ENCODE peak calls at places on chromosome 17, in four cellular contexts. L is heart right ventricle, E is Karpas-422, G is heart left ventricle. X is an unnamed sample. For H3K27me3, the result is how much of the 10 kb centered on the place peaks cover.

GRCh38 chr17:50267074-50267841 is 7.0 kb upstream of the TMEM92 start:
- DNase-seq in E (no peak), L (no peak), G (no peak), X (peak)

GRCh38 chr17:79777844-79778503 is at the start of gene CBX2:
- DNase-seq in L (peak), E (peak), G (peak), X (peak)

GRCh38 chr17:66248285-66248684 is 19.1 kb upstream of the APOH start:
- DNase-seq in L (no peak), E (no peak), G (no peak), X (no peak)

GRCh38 chr17:78276098-78276497 is 44.7 kb downstream of the TMEM235 start:
- DNase-seq in L (no peak), E (no peak), G (no peak), X (no peak)

GRCh38 chr17:59620518-59621259 is 994 bp downstream of the CLTC start:
- DNase-seq in G (peak), L (peak), E (peak), X (peak)

GRCh38 chr17:80257716-80258213 is 2.9 kb upstream of the RNF213 start:
- DNase-seq in G (no peak), L (no peak), E (no peak), X (no peak)

GRCh38 chr17:48024149-48025039 is 13.2 kb downstream of the COPZ2 start:
- DNase-seq in L (peak), E (peak), G (peak), X (no peak)

GRCh38 chr17:57781386-57782050 is 36.4 kb upstream of the CCDC182 start:
- DNase-seq in L (no peak), E (no peak), G (peak), X (no peak)

GRCh38 chr17:418421-418751 is 65.8 kb upstream of the RPH3AL start:
- DNase-seq in E (no peak), L (no peak), G (no peak), X (peak)

GRCh38 chr17:416293-417206 is 63.9 kb upstream of the RPH3AL start:
- DNase-seq in L (no peak), G (no peak), E (peak), X (peak)

GRCh38 chr17:417691-418420 is 65.2 kb upstream of the RPH3AL start:
- DNase-seq in E (no peak), G (no peak), L (no peak), X (no peak)

GRCh38 chr17:420479-421175 is 68.0 kb upstream of the RPH3AL start:
- DNase-seq in G (no peak), E (no peak), L (no peak), X (no peak)

DNA sequence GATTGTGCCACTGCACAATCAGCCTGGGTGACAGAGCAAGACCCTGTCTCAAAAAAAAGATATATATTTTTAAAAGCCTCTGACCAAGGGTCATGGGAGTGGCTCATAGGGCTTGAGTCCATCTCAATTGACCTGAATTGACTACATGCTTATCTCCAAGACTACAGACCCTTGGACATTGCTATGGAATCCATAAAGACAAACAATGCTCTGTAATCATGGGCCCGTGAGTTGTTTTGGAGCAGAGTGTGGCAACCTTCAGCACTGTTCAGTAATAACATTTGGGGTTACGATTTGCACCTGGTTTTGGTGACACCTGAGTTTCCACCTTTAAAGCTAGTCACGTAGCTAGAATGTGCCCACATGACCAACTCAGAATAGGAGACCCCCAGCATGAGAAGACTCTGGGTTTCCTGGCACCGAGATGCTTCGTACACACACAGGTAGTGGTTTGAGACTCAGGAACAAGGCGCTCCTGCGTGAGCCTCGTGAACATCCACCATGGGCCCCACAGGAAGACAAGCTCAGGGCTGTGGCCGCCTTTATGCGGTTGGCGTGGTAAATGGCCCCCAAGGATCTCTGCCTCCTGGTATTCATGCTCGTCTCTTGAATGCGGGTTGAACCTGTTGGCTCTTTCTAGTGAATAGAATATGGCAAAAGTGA is 66.6 kb upstream of the RPH3AL start:
- DNase-seq in E (no peak), G (no peak), L (no peak), X (peak)
- H3K27me3 ChIP-seq in E (under half), G (under half), L (under half), X (under half)

DNA sequence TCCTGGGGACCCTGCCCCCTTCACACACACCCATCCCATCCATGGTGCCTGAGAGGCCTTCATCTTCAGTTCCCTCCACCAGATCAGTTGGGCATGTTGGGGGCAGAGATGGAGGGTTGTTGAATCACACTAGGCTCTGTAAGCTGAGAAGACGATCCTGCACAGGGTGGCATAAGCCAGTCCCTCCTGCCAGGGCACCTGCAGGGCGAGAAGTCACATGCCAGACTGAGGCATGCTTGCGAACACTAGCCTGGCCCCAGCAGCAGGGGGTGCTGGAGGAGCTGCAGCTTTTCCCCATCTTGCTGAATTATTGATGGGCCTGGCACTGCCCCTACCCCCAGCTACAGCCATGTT is 6.1 kb upstream of the TBX2 start:
- DNase-seq in E (peak), G (no peak), L (no peak), X (no peak)
- H3K27me3 ChIP-seq in E (under half), G (under half), L (under half), X (under half)

DNA sequence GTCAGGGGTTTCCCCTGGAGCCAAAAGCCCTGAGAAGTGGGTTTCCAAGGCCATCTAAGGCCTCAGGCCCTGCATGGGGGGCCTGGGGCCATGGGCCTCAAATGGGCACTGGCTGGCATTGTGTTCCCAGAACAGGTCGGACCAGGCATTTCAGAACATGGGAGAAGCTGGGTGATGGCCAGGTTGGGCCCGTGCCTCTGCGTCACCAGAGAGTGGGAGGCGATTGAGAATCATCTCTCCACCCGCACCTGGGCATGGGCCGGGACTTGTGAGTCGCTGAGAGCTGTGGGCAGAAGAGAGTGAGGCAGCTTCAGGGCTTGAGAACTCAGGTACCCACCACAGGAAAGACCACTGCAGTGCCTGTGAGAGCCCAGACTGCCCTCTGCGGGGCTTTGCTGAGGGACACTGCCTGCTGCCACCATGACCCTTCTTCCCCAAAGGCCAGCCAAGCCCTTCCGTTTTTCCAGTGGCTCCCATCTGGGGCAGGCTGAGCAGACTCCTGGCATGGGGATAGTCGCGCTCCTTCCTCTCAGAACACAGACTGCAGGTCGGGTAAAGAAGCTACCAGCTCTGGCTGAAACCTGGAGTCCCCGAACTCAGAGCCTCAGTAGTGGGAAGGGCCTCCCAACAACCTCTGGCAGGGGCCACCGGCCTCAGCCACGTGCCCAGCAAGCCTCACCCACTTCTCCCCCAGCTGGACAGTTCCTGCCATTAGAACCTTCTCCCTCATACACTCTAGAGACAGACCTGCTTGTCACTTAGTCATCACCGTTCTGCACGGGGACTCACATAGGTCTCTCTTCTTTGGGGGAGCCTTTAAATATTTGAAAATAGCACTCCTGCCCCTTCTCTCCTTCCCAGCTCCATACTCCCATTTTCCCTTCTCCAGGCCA is 1.6 kb downstream of the RAB11FIP4 start:
- DNase-seq in E (no peak), L (no peak), G (peak), X (no peak)
- H3K27me3 ChIP-seq in E (under half), L (under half), G (under half), X (under half)

GRCh38 chr17:6065351-6065750 is 4.8 kb upstream of the WSCD1 start:
- DNase-seq in E (no peak), G (no peak), L (no peak), X (no peak)

GRCh38 chr17:6069611-6070279 is 434 bp upstream of the WSCD1 start:
- DNase-seq in E (no peak), G (no peak), L (no peak), X (no peak)

GRCh38 chr17:6066183-6066948 is 3.8 kb upstream of the WSCD1 start:
- DNase-seq in L (no peak), E (no peak), G (no peak), X (no peak)

GRCh38 chr17:6064855-6065254 is 5.3 kb upstream of the WSCD1 start:
- DNase-seq in L (no peak), E (no peak), G (no peak), X (no peak)

DNA sequence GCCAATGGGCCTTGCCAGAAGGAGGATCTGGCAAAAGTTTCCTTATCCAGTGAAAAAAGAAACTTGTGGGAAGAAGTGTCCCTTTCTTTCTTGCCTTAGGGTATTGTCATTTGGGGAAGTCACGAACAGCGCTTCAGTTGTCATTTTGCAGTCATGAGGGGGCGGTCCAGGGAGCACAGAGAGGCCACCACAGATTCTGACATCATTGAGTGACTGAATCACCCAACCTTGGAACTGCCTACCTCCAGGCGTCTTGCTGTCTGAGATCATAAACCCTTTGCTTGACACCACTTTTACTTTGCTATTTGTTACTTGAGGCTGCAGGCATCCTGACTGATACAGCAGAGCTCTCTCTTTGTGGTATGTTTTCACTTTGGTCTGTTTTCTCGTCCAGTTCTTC is 3.1 kb upstream of the WSCD1 start:
- DNase-seq in L (no peak), G (no peak), E (no peak), X (no peak)
- H3K27me3 ChIP-seq in L (under half), G (under half), E (under half), X (under half)

DNA sequence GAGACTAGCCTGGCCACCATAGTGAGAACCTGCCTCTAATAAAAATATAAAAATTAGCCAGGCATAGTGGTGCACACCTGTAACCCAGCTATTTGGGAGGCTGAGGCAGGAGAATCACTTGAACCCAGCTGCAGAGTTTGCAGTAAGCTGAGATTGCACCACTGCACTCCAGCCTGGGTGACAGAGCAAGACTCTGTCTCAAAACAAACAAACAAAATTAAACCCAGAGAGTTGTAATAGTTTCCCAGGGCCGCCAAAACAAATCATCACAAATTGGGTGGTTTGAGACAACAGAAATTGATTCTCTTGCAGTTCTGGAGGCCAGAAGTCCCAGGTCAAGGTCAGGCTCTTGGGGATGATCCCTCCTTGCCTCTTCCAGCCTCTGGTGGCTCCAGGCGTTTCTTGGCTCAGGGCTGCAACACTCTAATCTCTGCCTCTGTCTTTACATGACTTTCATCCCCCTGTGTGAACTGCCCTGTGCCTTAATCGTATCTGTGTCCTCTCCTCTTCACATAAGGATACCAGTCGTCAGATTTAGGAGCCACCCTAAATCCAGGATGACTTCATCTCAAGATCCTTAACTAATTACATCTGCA is 100.3 kb upstream of the NOL11 start:
- DNase-seq in L (no peak), E (no peak), G (no peak), X (no peak)
- H3K27me3 ChIP-seq in L (under half), E (under half), G (under half), X (under half)

DNA sequence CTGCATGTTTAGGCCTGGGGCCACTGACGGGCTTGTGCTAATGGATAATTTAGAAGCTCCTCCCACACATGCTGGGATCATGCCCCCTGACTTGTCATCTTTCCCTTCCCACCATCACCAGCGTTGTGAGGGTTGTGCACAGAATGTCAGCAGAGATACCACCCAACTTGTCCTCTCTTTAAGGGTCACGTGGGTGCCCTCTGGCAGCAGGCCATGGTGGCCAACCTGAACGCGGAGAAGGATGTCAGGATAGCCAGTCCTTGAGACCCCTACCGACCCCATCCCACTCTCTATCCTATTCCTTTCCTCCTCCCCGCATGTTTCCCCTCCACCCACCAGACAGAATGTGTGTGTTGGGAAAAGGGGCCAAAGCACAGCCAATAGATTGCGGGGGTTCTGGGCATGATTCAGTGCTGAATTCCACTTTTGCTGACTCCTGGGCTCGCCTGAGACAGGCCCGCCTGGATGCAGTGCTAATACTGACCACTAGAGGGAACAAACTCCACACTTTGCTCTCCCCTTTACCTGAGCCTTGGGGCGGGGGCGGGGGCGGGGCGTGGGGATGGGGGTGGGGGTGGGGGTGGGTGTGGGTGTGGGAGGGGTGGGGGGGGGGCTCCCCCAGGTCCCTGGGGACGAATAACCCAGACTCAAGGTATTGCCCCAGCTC is at the start of gene GH2:
- DNase-seq in L (no peak), E (peak), G (peak), X (peak)
- H3K27me3 ChIP-seq in L (under half), E (under half), G (under half), X (under half)

DNA sequence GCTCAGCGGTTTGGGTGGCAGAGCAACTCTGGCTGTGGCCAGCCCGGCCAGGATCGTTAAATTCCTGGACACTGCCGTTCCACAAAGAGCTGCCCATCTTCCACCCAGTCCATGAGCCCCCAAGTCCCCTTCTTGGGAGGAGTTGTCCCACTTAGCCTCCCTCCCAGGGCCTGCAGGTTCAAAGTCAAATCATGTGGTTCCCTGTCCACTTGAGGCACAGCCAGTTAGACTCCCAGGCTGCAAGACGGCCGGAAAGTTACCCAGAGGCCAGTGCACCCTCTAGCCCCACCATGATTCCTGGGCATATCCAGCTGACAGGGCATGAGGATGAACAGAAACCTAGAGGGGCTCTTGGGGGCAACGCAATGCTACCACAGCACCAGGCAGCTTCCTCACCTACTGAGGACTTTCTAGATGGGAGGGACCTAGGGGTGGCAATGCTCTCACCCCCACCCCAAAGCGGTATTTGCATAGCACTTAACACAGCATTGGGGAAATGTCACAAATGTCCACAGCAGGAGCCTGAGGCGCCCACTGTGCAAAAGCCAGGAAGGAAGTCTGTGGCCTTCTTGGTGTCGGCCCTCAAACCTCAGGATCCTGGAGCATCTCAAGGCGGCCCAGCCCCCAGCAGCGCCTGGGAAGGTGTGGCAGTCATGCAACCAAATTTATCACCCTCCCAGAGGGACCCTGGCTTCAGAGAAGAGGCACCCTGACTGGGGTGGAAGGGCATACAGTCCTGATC is 45.4 kb downstream of the WNT3 start:
- DNase-seq in L (no peak), G (no peak), E (peak), X (no peak)
- H3K27me3 ChIP-seq in L (under half), G (under half), E (under half), X (half or more)

DNA sequence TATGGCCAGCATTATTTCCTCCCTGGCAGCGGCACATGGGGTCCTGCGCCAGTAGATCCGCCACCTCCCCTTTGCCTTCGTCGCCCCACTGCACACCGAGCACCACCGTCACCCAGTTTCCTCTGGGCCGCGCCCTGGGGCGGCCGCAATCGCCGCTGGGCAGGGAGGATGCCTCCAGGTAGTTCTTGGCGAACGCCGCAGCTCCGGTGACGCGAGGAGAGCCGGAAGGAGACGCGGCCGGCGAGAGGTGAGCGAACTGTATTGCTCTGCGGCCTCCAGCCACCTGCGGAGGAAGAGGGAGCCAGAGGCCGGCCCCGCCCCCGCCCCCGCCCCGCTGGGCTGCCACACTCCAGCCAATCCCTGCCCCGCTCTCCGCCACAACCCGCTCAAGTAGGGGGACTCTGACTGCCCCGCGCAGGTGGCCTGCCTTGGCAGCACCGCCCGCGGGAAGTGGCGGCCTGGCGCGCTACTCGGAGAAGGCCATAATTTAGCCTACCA is 11.8 kb upstream of the SLFN13 start:
- DNase-seq in L (peak), E (peak), G (peak), X (peak)
- H3K27me3 ChIP-seq in L (under half), E (under half), G (under half), X (under half)

DNA sequence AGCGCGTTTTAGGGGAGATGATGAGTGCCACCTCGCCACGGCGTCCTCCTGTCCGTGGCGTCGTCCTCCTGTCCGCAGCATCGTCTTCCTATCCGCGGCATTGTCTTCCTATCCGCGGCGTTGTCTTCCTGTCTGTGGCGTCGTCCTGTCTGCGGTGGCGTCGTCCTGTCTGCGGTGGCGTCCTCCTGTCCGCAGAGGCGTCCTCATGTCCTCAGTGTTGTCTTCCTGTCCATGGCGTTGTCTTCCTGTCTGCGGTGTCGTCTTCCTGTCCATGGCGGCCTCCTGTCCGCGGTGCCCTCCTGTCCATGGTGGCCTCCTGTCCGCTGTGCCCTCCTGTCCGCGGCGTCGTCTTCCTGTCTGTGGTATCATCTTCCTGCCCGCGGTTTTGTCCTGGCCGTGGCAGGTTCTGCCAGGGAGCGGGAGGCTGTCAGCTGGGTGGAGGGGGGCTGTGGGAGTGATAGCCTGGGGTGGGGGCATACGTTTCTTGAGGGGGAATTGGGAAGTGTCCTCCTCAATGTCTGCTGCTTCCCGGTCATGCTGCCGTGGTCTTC is 30.9 kb downstream of the TBCD start:
- DNase-seq in E (no peak), G (peak), L (no peak), X (no peak)
- H3K27me3 ChIP-seq in E (under half), G (under half), L (under half), X (under half)

X was measured in CD4-positive, alpha-beta T cell.